ENCODE peak calls at places on chromosomes 2 and 18, in nine cellular contexts. G, R, S, H, B, O, F, A and J are unnamed samples.

GRCh38 chr2:152344561-152345195 is 9.7 kb downstream of the FMNL2 start:
- DNase-seq in O (no peak), G (no peak), A (no peak), B (no peak), F (no peak), R (no peak), H (no peak), S (no peak), J (no peak)

GRCh38 chr2:10554961-10555809 is 107.1 kb upstream of the ODC1 start:
- DNase-seq in H (no peak), S (no peak), F (no peak), O (no peak), G (no peak), R (no peak), A (peak; percentile 52), B (no peak), J (no peak)

GRCh38 chr2:65020943-65021528 is 31.8 kb downstream of the SLC1A4 start:
- DNase-seq in G (no peak), H (peak; percentile 43), F (no peak), R (no peak), B (no peak), S (no peak), O (no peak), A (no peak), J (no peak)

GRCh38 chr2:143686585-143687164 is 557.5 kb downstream of the ARHGAP15 start:
- DNase-seq in G (no peak), F (no peak), H (no peak), A (peak; percentile 6), B (peak; percentile 5), R (peak; percentile 68), O (peak; percentile 6), S (no peak), J (peak; percentile 20)

GRCh38 chr2:55779459-55780421 is 86.1 kb upstream of the PNPT1 start:
- DNase-seq in F (no peak), S (no peak), H (no peak), G (no peak), R (peak; percentile 78), A (no peak), B (peak; percentile 87), O (peak; percentile 55), J (no peak)

GRCh38 chr18:12449040-12449814 is 41.5 kb downstream of the PRELID3A start:
- DNase-seq in S (no peak), H (no peak), G (no peak), O (no peak), F (no peak), B (no peak), A (no peak), R (no peak), J (no peak)

GRCh38 chr18:70454705-70455322 is 166.0 kb downstream of the SOCS6 start:
- DNase-seq in B (peak; percentile 61), F (no peak), G (no peak), O (peak; percentile 53), R (peak; percentile 82), A (peak; percentile 32), S (no peak), H (no peak), J (peak; percentile 41)

GRCh38 chr2:166539340-166540162 is 45.5 kb upstream of the SCN7A start:
- DNase-seq in R (peak; percentile 76), F (no peak), B (peak; percentile 35), O (peak; percentile 65), A (peak; percentile 13), G (no peak), H (no peak), S (no peak), J (peak; percentile 25)

GRCh38 chr2:112690853-112691390 is 29.9 kb upstream of the NT5DC4 start:
- DNase-seq in R (peak; percentile 70), G (peak; percentile 78), B (peak; percentile 48), S (peak; percentile 71), A (peak; percentile 74), O (no peak), F (peak; percentile 50), H (peak; percentile 84), J (peak; percentile 25)

GRCh38 chr18:12376034-12376717 is 851 bp downstream of the AFG3L2 start:
- DNase-seq in R (peak; percentile 20), B (no peak), S (peak; percentile 32), H (peak; percentile 64), O (no peak), G (peak; percentile 61), F (peak; percentile 44), A (peak; percentile 43), J (no peak)

GRCh38 chr2:164015328-164016123 is 279.7 kb upstream of the FIGN start:
- DNase-seq in B (no peak), S (no peak), R (peak; percentile 29), O (no peak), G (peak; percentile 64), A (no peak), F (no peak), H (peak; percentile 43), J (no peak)

GRCh38 chr2:223760838-223761502 is 76.4 kb downstream of the AP1S3 start:
- DNase-seq in R (peak; percentile 51), O (no peak), F (no peak), A (peak; percentile 35), S (peak; percentile 68), B (peak; percentile 93), H (peak; percentile 52), G (no peak), J (peak; percentile 13)

GRCh38 chr2:120406566-120406965 is 60.6 kb downstream of the INHBB start:
- DNase-seq in S (no peak), F (no peak), H (no peak), G (no peak), A (no peak), O (no peak), B (no peak), R (no peak), J (no peak)

GRCh38 chr2:120405769-120406119 is 59.8 kb downstream of the INHBB start:
- DNase-seq in H (no peak), G (no peak), S (no peak), R (no peak), F (no peak), B (no peak), A (no peak), O (no peak), J (no peak)

GRCh38 chr2:120415060-120415459 is 69.1 kb downstream of the INHBB start:
- DNase-seq in G (no peak), R (no peak), B (no peak), H (no peak), O (no peak), A (no peak), S (no peak), F (no peak), J (no peak)

GRCh38 chr2:120404941-120405768 is 59.2 kb downstream of the INHBB start:
- DNase-seq in O (no peak), G (no peak), A (peak; percentile 30), B (no peak), F (no peak), S (no peak), R (no peak), H (no peak), J (no peak)

GRCh38 chr2:120410487-120410886 is 64.6 kb downstream of the INHBB start:
- DNase-seq in O (no peak), R (no peak), S (no peak), G (no peak), H (no peak), F (no peak), A (no peak), B (no peak), J (no peak)
- H3K4me3 ChIP-seq in O (no peak overlapping the region), R (no peak overlapping the region), S (no peak overlapping the region), G (no peak overlapping the region), H (no peak overlapping the region), F (no peak overlapping the region), A (no peak overlapping the region), B (no peak overlapping the region), J (no peak overlapping the region)

DNA sequence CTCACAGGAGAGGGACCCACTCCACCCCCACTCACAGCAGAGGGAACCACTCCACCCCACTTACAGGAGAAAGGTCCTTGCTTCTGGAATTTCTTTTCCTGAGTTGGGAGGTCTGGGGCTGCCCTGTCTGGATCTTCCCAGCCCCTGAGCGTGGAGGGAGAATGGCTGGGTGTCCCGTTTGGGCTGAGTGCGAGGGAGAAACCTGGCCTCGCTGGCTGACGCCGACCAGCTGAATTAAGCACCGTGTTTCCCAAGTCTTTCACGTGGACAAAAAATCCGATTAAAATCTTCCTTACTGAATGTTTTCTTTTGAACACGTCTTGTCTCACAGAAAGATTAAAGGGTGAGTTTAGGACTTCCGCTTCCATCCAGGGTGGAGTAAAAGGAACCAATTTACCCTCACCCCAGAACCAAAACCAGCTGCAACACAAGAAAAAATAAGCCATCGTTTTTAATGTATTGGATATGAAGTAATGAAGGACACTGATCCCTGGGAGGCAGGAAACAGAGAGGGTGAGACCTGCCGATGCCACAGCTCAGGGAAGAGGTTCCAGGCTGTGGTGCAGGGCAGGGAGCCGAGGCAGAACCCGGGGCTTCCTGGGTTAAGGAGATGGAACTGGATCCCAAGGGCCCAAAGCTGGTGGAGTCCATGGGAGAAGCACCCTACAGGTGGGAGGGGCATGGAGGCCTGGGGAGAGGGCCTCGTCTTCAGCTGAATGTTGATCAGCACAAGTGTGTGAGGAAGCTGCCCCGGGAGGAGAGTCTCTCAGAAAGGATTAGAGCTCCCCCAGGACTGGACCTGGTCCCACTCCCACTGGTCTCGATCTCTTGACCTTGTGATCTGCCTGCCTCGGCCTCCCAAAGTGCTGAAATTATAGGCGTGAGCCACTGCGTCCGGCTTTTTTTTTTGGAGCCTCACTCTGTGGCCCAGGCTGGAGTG is 60.3 kb downstream of the RTP5 start:
- DNase-seq in H (no peak), A (peak; percentile 50), G (no peak), B (no peak), O (no peak), F (no peak), S (peak; percentile 17), R (no peak), J (no peak)
- H3K27me3 ChIP-seq in H (no peaks in the 10 kb centered on the region), A (no peaks in the 10 kb centered on the region), G (no peaks in the 10 kb centered on the region), B (no peaks in the 10 kb centered on the region), O (peaks cover 7% of the 10 kb centered on the region), F (no peaks in the 10 kb centered on the region), S (no peaks in the 10 kb centered on the region), R (no peaks in the 10 kb centered on the region), J (no peaks in the 10 kb centered on the region)

GRCh38 chr18:78974115-78974740 is 5.4 kb upstream of the SALL3 start:
- DNase-seq in H (no peak), R (no peak), F (no peak), G (peak; percentile 30), O (no peak), B (no peak), S (no peak), A (peak; percentile 91), J (no peak)
- H3K4me3 ChIP-seq in H (peak overlapping the region; percentile 26), R (peak overlapping the region; percentile 14), F (peak overlapping the region; percentile 11), G (peak overlapping the region; percentile 39), O (no peak overlapping the region), B (no peak overlapping the region), S (peak overlapping the region; percentile 28), A (peak overlapping the region; percentile 51), J (peak overlapping the region; percentile 25)

GRCh38 chr2:219468410-219469185 is 30.1 kb upstream of the GMPPA start:
- DNase-seq in S (no peak), H (no peak), G (no peak), A (no peak), F (no peak), B (no peak), O (no peak), R (no peak), J (no peak)

GRCh38 chr2:219470429-219470828 is 28.3 kb upstream of the GMPPA start:
- DNase-seq in O (no peak), R (no peak), G (no peak), A (no peak), B (no peak), F (no peak), S (no peak), H (no peak), J (no peak)

GRCh38 chr2:219466816-219467735 is 31.6 kb upstream of the GMPPA start:
- DNase-seq in A (no peak), O (no peak), F (no peak), S (no peak), H (no peak), R (no peak), B (no peak), G (no peak), J (no peak)

GRCh38 chr2:219467736-219468075 is 31.0 kb upstream of the GMPPA start:
- DNase-seq in A (no peak), B (no peak), H (no peak), O (no peak), S (no peak), R (no peak), F (no peak), G (no peak), J (no peak)

GRCh38 chr2:219469186-219469724 is 29.4 kb upstream of the GMPPA start:
- DNase-seq in H (no peak), A (no peak), O (no peak), B (no peak), S (no peak), R (peak; percentile 49), G (no peak), F (peak; percentile 31), J (no peak)
- H3K27me3 ChIP-seq in H (no peaks in the 10 kb centered on the region), A (no peaks in the 10 kb centered on the region), O (no peaks in the 10 kb centered on the region), B (no peaks in the 10 kb centered on the region), S (no peaks in the 10 kb centered on the region), R (no peaks in the 10 kb centered on the region), G (no peaks in the 10 kb centered on the region), F (no peaks in the 10 kb centered on the region), J (no peaks in the 10 kb centered on the region)